ENCODE peak calls at places on chromosome 13, in seven cellular contexts. L is GM12878, V is H1, Q is keratinocyte, I is upper lobe of left lung, R is left ventricle myocardium inferior, C is left lung. Y is an unnamed sample. For H3K36me3, the result is how much of the 10 kb centered on the place peaks cover.

GRCh38 chr13:26017196-26017921 is 34.5 kb downstream of the SHISA2 start:
- DNase-seq in I (no peak), L (no peak), R (no peak), V (no peak), C (peak), Q (no peak), Y (no peak)

GRCh38 chr13:31044658-31045620 is 112.5 kb downstream of the TEX26 start:
- DNase-seq in I (no peak), R (no peak), C (no peak), L (peak), V (no peak), Q (peak), Y (no peak)

GRCh38 chr13:89695343-89696257 is 1651.9 kb upstream of the MIR17HG start:
- DNase-seq in R (no peak), I (no peak), V (peak), C (no peak), L (no peak), Q (peak), Y (no peak)

GRCh38 chr13:100828226-100828625 is 153.6 kb upstream of the TMTC4 start:
- DNase-seq in Q (no peak), C (no peak), V (peak), R (no peak), I (no peak), L (no peak), Y (no peak)

GRCh38 chr13:59463023-59463422 is 700.7 kb downstream of the DIAPH3 start:
- DNase-seq in C (no peak), I (no peak), V (no peak), L (no peak), R (no peak), Q (no peak), Y (no peak)

GRCh38 chr13:114129649-114130062 is 2.8 kb downstream of the RASA3 start:
- DNase-seq in I (no peak), L (no peak), R (no peak), V (no peak), C (no peak), Q (no peak), Y (no peak)

GRCh38 chr13:76048675-76049396 is 412.7 kb downstream of the LMO7 start:
- DNase-seq in I (no peak), C (no peak), L (no peak), R (no peak), V (no peak), Q (no peak), Y (no peak)

GRCh38 chr13:39149896-39150295 is 111.6 kb downstream of the NHLRC3 start:
- DNase-seq in L (no peak), C (peak), V (no peak), I (no peak), R (no peak), Q (no peak), Y (no peak)

GRCh38 chr13:108926848-108927247 is 297.4 kb downstream of the MYO16 start:
- DNase-seq in C (no peak), R (no peak), Q (no peak), I (no peak), L (no peak), V (no peak), Y (no peak)

GRCh38 chr13:30720470-30720869 is 14.9 kb upstream of the ALOX5AP start:
- DNase-seq in Q (no peak), V (no peak), C (no peak), R (no peak), L (peak), I (no peak), Y (no peak)

GRCh38 chr13:51524312-51524711 is 60.0 kb upstream of the WDFY2 start:
- DNase-seq in Q (no peak), V (no peak), C (no peak), R (no peak), L (no peak), I (no peak), Y (no peak)

GRCh38 chr13:90311929-90312328 is 1035.6 kb upstream of the MIR17HG start:
- DNase-seq in C (no peak), V (no peak), I (no peak), R (no peak), Q (no peak), L (no peak), Y (no peak)

GRCh38 chr13:102667911-102668310 is 26.9 kb downstream of the METTL21C start:
- DNase-seq in L (no peak), Q (no peak), R (no peak), I (no peak), C (no peak), V (no peak), Y (no peak)
- H3K36me3 ChIP-seq in L (under half), Q (under half), R (half or more), I (under half), C (half or more), V (half or more), Y (under half)

GRCh38 chr13:79340490-79340889 is 65.6 kb downstream of the RBM26 start:
- DNase-seq in V (no peak), Q (no peak), R (no peak), L (no peak), I (no peak), C (no peak), Y (no peak)

GRCh38 chr13:79336971-79337370 is 69.1 kb downstream of the RBM26 start:
- DNase-seq in I (peak), V (no peak), L (no peak), C (no peak), Q (no peak), R (no peak), Y (no peak)

GRCh38 chr13:79341202-79341601 is 64.9 kb downstream of the RBM26 start:
- DNase-seq in R (no peak), I (no peak), Q (no peak), C (no peak), L (no peak), V (no peak), Y (no peak)

GRCh38 chr13:79338343-79338742 is 67.7 kb downstream of the RBM26 start:
- DNase-seq in L (no peak), Q (no peak), R (no peak), I (no peak), C (no peak), V (no peak), Y (no peak)
- H3K36me3 ChIP-seq in L (under half), Q (under half), R (half or more), I (under half), C (half or more), V (half or more), Y (half or more)

GRCh38 chr13:41259875-41260501 is 3.4 kb downstream of the MTRF1 start:
- DNase-seq in L (no peak), V (no peak), R (no peak), Q (no peak), I (no peak), C (no peak), Y (no peak)
- H3K36me3 ChIP-seq in L (under half), V (under half), R (under half), Q (under half), I (under half), C (under half), Y (under half)

GRCh38 chr13:80338781-80339577 is 1.9 kb downstream of the SPRY2 start:
- DNase-seq in Q (no peak), L (no peak), C (peak), V (no peak), I (peak), R (peak), Y (no peak)
- H3K36me3 ChIP-seq in Q (under half), L (under half), C (under half), V (under half), I (under half), R (under half), Y (under half)

GRCh38 chr13:110636701-110637201 is 21.4 kb downstream of the NAXD start:
- DNase-seq in C (no peak), I (no peak), R (no peak), V (no peak), Q (no peak), L (no peak), Y (no peak)

GRCh38 chr13:110636053-110636475 is 20.7 kb downstream of the NAXD start:
- DNase-seq in Q (no peak), L (no peak), C (no peak), V (no peak), R (no peak), I (no peak), Y (no peak)

GRCh38 chr13:110633776-110634175 is 18.4 kb downstream of the NAXD start:
- DNase-seq in L (no peak), I (no peak), V (no peak), R (no peak), C (no peak), Q (no peak), Y (no peak)

GRCh38 chr13:110634558-110634957 is 19.2 kb downstream of the NAXD start:
- DNase-seq in I (no peak), V (no peak), C (no peak), R (no peak), Q (no peak), L (no peak), Y (no peak)

DNA sequence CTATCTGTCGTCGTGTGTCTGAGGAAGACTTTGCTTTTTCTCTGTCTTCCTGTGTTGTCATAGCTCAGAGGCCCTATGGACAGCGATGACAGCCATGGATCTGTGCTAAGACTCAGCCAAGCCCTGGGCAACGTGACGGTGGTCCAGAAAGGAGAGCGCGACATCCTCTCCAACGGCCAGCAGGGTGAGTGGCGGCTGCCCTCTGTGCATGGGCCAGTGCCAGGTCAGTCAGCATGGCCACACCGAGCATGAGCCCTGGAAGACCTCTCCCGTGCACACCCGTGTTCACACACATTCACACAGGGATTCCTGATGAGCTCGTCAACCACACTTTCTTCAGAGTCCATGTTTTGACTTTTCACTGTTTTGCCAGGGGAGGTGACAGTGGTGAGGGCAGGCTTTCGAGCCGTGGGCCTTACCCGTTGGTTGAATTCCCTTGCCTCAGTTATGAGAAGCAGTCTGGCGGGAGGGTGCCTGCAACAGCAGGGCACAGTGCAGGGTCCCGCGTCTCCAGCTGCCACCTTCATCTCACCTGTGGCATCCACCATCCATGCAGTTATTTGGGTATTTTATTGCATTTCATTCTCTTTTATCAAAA is 20.2 kb downstream of the NAXD start:
- DNase-seq in R (no peak), C (no peak), V (no peak), Q (no peak), L (no peak), I (no peak), Y (no peak)
- H3K36me3 ChIP-seq in R (half or more), C (half or more), V (under half), Q (half or more), L (under half), I (half or more), Y (half or more)

DNA sequence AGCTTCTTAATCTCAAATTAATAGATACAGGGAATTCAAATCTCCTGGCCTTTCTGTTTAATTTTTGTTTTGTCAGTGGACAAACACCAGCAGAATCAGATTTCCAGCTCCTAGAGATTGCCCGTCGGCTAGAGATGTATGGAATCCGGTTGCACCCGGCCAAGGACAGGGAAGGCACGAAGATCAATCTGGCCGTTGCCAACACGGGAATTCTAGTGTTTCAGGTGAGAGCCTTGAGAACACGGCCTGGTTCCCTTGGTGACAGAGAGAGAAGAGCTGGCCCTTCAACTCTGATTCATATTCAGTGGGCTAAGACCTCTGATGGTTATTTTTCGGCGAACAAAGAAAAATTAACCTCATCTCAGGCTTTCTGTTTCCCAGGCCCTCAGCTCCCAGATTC is 191.3 kb downstream of the STK24 start:
- DNase-seq in C (no peak), L (no peak), V (no peak), I (no peak), Q (no peak), R (no peak), Y (no peak)
- H3K36me3 ChIP-seq in C (under half), L (under half), V (under half), I (under half), Q (under half), R (under half), Y (under half)

GRCh38 chr13:98868932-98869331 is 108.9 kb downstream of the DOCK9 start:
- DNase-seq in L (no peak), Q (no peak), V (no peak), R (no peak), I (no peak), C (no peak), Y (no peak)
- H3K36me3 ChIP-seq in L (under half), Q (under half), V (under half), R (half or more), I (half or more), C (half or more), Y (under half)